ENCODE peak calls at places on chromosomes 16 and 17, in five cellular contexts. Q is astrocyte, S is fibroblast of lung, E is OCI-LY7, I is neural progenitor cell. O is an unnamed sample.

GRCh38 chr16:180101-180920 is at the start of gene HBQ1:
- DNase-seq in Q (no peak), S (no peak), E (no peak), I (peak), O (peak)

GRCh38 chr16:1606774-1607173 is 5.1 kb downstream of the IFT140 start:
- DNase-seq in Q (no peak), S (no peak), E (no peak), I (no peak), O (no peak)

GRCh38 chr16:67357561-67357960 is 30.9 kb downstream of the LRRC36 start:
- DNase-seq in Q (no peak), S (no peak), E (no peak), I (no peak), O (no peak)

GRCh38 chr17:75370288-75370687 is 35.2 kb downstream of the GRB2 start:
- DNase-seq in Q (no peak), S (no peak), E (no peak), I (no peak), O (no peak)

GRCh38 chr16:27432600-27432957 is 30.6 kb downstream of the IL21R start:
- DNase-seq in Q (peak), S (peak), E (no peak), I (no peak), O (no peak)

GRCh38 chr17:60817187-60817586 is 139.5 kb downstream of the BCAS3 start:
- DNase-seq in Q (peak), S (peak), E (no peak), I (no peak), O (no peak)

GRCh38 chr16:66070140-66070887 is 296.2 kb upstream of the CDH5 start:
- DNase-seq in Q (peak), S (peak), E (no peak), I (no peak), O (no peak)

GRCh38 chr16:81708459-81709368 is 70.4 kb upstream of the PLCG2 start:
- DNase-seq in Q (no peak), S (no peak), E (no peak), I (no peak), O (no peak)

GRCh38 chr17:57603978-57604377 is 141.1 kb downstream of the CCDC182 start:
- DNase-seq in Q (no peak), S (no peak), E (peak), I (no peak), O (no peak)

GRCh38 chr17:19727466-19728113 is 11.2 kb upstream of the SLC47A2 start:
- DNase-seq in Q (peak), S (peak), E (no peak), I (no peak), O (no peak)

GRCh38 chr17:18257747-18258355 is 687 bp downstream of the FLII start:
- DNase-seq in Q (peak), S (peak), E (peak), I (peak), O (peak)

GRCh38 chr16:15975172-15975571 is 25.8 kb downstream of the ABCC1 start:
- DNase-seq in Q (no peak), S (no peak), E (no peak), I (no peak), O (no peak)

GRCh38 chr17:50397919-50398285 is 579 bp upstream of the LRRC59 start:
- DNase-seq in Q (no peak), S (no peak), E (no peak), I (no peak), O (no peak)

GRCh38 chr16:19980866-19981265 is 92.8 kb downstream of the GPR139 start:
- DNase-seq in Q (no peak), S (no peak), E (no peak), I (peak), O (peak)
- TF ChIP-seq CTCF in Q (peak), S (peak), E (peak), I (peak), O (peak)

GRCh38 chr17:65797809-65798208 is 236.4 kb upstream of the AXIN2 start:
- DNase-seq in Q (no peak), S (peak), E (peak), I (peak), O (peak)

GRCh38 chr17:65799454-65799853 is 238.0 kb upstream of the AXIN2 start:
- DNase-seq in Q (no peak), S (no peak), E (no peak), I (no peak), O (no peak)

GRCh38 chr17:65790241-65790640 is 228.8 kb upstream of the AXIN2 start:
- DNase-seq in Q (no peak), S (no peak), E (no peak), I (no peak), O (no peak)

GRCh38 chr17:65797101-65797500 is 235.7 kb upstream of the AXIN2 start:
- DNase-seq in Q (no peak), S (no peak), E (no peak), I (no peak), O (no peak)

DNA sequence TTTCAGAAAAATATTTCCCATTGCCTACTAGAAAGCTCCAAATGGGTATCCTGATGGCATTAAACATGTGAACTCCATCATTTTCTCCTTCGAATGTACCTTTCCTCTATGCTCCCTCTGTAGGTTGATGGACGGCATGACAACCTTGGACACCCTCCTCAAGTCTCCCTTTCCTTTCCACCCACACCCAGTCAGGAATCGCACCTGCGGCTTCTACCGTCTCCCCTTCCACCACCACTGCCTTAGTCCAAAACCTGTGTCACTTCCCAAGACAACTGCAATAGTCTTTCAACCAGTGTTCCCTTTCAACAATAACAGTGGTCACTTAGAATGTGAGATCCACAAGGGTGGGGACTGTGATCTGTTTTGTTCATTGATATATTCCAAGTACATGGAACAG is 233.1 kb upstream of the AXIN2 start:
- DNase-seq in Q (peak), S (peak), E (peak), I (peak), O (peak)
- TF ChIP-seq CTCF in Q (peak), S (peak), E (peak), I (peak), O (peak)

GRCh38 chr16:22184615-22184968 is 21.5 kb upstream of the EEF2K start:
- DNase-seq in Q (no peak), S (no peak), E (no peak), I (no peak), O (no peak)

GRCh38 chr16:22188267-22188594 is 17.8 kb upstream of the EEF2K start:
- DNase-seq in Q (no peak), S (no peak), E (no peak), I (no peak), O (no peak)

GRCh38 chr16:22183901-22184614 is 21.8 kb downstream of the SDR42E2 start:
- DNase-seq in Q (no peak), S (no peak), E (peak), I (peak), O (peak)

GRCh38 chr16:22188595-22189442 is 17.3 kb upstream of the EEF2K start:
- DNase-seq in Q (peak), S (peak), E (peak), I (peak), O (peak)

DNA sequence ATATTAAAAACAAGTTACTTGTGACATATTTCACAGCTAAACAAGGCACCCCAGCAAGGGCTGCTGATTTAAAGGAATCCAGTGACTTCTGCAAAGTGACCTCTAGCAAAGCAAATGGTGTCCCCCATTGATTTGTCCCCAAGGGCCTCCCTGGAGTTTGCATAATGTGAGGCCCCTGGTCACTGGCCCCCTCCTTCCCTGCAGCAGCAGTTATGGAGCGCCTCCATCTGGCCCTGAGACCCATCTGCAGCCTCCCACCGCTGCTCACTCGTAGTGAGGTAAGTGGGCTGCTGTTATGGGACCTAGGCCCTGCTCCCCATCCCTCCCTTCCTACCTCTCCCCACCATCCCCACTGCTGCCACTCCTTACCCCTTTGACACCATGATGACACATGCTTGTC is 19.6 kb upstream of the EEF2K start:
- DNase-seq in Q (no peak), S (no peak), E (no peak), I (peak), O (peak)
- TF ChIP-seq CTCF in Q (peak), S (peak), E (peak), I (peak), O (no peak)

GRCh38 chr17:66525338-66525737 is 222.9 kb downstream of the PRKCA start:
- DNase-seq in Q (no peak), S (peak), E (no peak), I (no peak), O (no peak)

GRCh38 chr17:66522591-66523272 is 220.3 kb downstream of the PRKCA start:
- DNase-seq in Q (peak), S (no peak), E (no peak), I (no peak), O (no peak)

GRCh38 chr17:66524848-66525247 is 222.4 kb downstream of the PRKCA start:
- DNase-seq in Q (no peak), S (no peak), E (no peak), I (no peak), O (no peak)

GRCh38 chr17:66520986-66521385 is 218.6 kb downstream of the PRKCA start:
- DNase-seq in Q (no peak), S (peak), E (no peak), I (no peak), O (no peak)

GRCh38 chr17:66523378-66524174 is 221.2 kb downstream of the PRKCA start:
- DNase-seq in Q (peak), S (peak), E (no peak), I (no peak), O (no peak)
- TF ChIP-seq CTCF in Q (no peak), S (peak), E (no peak), I (no peak), O (no peak)

GRCh38 chr16:85961988-85962915 is 63.3 kb downstream of the IRF8 start:
- DNase-seq in Q (no peak), S (no peak), E (no peak), I (no peak), O (no peak)
- TF ChIP-seq CTCF in Q (no peak), S (no peak), E (peak), I (no peak), O (no peak)

DNA sequence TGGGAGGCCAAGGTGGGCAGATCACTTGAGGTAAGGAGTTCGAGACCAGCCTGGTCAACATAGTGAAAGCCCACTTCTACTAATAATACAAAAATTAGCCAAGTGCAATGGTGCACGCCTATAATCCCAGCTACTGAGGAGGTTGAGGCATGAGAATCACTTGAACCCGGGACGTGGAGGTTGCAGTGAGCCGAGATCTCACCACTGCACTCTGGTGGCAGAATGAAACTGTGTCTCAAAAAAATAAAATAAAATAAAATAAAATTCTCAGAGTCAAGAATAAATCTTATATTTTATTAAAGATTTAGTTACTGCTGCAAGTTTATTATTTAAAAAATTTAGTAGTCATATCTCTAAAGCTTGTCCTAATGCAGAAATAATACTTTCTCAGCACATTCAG is 29.7 kb downstream of the ARL4D start:
- DNase-seq in Q (no peak), S (no peak), E (no peak), I (no peak), O (no peak)
- TF ChIP-seq CTCF in Q (no peak), S (peak), E (peak), I (peak), O (no peak)

GRCh38 chr17:81806461-81807209 is 2.7 kb downstream of the GCGR start:
- DNase-seq in Q (no peak), S (no peak), E (no peak), I (no peak), O (no peak)
- TF ChIP-seq CTCF in Q (no peak), S (no peak), E (no peak), I (no peak), O (no peak)

DNA sequence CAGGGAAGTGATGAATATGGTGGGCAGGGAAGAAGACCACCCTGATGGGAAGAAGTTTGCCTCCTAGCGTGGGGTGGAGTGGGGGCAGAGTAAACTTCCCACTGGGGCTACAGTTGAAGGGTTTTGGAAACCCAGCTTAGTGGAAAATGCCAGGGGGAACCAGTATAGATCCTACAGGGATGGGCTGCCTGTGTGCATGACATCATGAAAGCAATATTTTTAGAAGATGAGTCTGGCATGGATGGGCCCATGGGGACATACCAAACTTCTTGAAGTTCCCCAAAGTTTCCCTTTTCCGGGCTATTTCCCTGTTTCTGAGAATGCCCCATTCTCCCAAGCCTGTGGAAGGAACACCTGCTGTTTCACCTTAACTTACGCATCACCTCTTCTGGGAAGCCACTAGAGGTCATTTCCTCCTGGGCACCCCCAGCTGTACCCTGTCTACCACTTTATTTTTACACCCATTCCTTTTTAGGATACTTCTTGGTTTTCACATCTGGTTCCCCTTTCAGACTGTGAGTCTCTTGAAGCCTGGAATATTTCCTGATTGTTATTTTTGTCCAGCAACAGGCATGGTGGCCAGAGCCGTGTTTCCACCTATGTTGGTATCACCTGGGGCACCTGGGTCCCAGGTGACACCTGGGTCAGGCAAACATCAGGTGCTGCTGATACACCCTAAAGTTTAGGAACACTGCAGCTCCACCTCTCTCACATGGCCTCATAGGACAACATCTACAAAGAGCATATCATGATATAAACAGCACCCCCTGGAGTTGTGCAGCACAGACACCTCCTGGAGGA is 9.8 kb downstream of the SOCS3 start:
- DNase-seq in Q (no peak), S (no peak), E (no peak), I (no peak), O (no peak)
- TF ChIP-seq CTCF in Q (no peak), S (peak), E (peak), I (no peak), O (no peak)

DNA sequence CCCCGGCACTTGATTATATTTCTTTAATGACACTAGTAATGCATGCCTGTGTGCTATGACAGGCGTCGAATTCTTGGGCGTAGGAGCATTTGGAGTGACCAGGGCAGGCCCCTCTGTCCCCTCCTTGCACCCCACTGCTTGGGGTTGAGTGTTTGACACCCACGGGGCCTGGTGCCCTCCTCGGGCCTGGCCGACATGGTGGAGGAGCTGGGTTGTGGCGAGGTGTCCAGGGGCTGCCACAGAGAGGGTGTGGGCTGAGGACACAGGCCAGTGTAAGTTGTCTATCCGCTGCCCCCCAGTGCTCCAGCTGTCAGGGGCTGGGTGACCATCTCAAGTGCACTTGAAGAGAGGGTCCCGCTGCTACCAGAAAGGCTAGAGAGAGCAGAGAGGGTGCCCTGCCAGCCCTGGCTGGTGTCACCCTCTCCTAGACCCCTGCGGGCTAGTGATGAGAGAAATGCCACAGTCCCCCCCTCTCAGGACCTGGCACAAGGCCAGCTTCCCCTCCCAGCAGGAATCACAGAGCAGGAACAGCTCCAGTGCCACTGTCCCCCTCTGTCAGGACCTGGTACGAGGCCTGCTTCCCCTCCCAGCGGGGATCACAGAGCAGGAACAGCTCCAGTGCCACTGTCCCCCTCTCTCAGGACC is 30.4 kb downstream of the MGRN1 start:
- DNase-seq in Q (no peak), S (no peak), E (no peak), I (no peak), O (no peak)
- TF ChIP-seq CTCF in Q (no peak), S (no peak), E (no peak), I (no peak), O (no peak)

GRCh38 chr17:31688704-31689103 is 170.3 kb downstream of the COPRS start:
- DNase-seq in Q (no peak), S (no peak), E (no peak), I (no peak), O (no peak)

GRCh38 chr17:31686495-31686894 is 172.5 kb downstream of the COPRS start:
- DNase-seq in Q (no peak), S (peak), E (no peak), I (no peak), O (no peak)

GRCh38 chr17:31687505-31688126 is 171.4 kb downstream of the COPRS start:
- DNase-seq in Q (no peak), S (no peak), E (no peak), I (no peak), O (no peak)

GRCh38 chr17:31680126-31680525 is 178.9 kb downstream of the COPRS start:
- DNase-seq in Q (no peak), S (no peak), E (no peak), I (no peak), O (no peak)

DNA sequence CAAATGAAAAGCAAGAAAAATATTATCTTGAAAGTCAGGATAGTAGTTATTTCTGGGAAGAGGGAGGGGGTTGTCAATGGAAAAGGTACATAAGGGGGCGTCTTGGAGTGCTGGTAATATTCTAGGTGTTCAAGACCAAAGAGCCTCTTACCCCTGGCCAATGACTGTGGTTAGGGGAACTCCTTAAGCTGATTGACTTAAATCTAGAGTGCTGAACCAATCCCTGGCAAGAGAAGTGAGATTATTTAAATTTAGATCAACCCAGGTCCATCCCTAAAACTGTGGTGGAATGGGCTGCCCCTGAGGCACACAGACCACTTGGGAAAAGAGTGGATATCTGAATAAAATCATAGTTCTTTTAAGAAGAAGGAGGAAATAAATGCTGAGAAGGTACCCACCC is 174.1 kb downstream of the COPRS start:
- DNase-seq in Q (no peak), S (no peak), E (no peak), I (no peak), O (no peak)
- TF ChIP-seq CTCF in Q (no peak), S (no peak), E (no peak), I (no peak), O (no peak)

O was measured in nephron progenitor cell.